ENCODE peak calls at places on chromosomes 6 and 20, in six cellular contexts. H is astrocyte, B is GM12865, G is heart left ventricle, C is pancreas, Q is IMR-90. U is an unnamed sample.

GRCh38 chr6:143674466-143675114 is 3.2 kb upstream of the PHACTR2 start:
- DNase-seq in G (peak; percentile 60), C (no peak), H (no peak), Q (peak; percentile 28), B (no peak), U (no peak)

GRCh38 chr6:84082693-84083265 is 49.2 kb downstream of the MRAP2 start:
- DNase-seq in G (no peak), Q (no peak), C (no peak), B (no peak), H (no peak), U (no peak)

GRCh38 chr6:158347335-158347734 is 35.1 kb downstream of the TULP4 start:
- DNase-seq in H (no peak), B (no peak), Q (no peak), C (no peak), G (no peak), U (no peak)

GRCh38 chr6:131042664-131043063 is 20.4 kb downstream of the EPB41L2 start:
- DNase-seq in H (no peak), B (no peak), C (no peak), Q (no peak), G (no peak), U (no peak)

GRCh38 chr20:32205502-32206382 is 1.8 kb downstream of the PLAGL2 start:
- DNase-seq in Q (peak; percentile 41), H (no peak), B (peak; percentile 33), C (no peak), G (no peak), U (no peak)

GRCh38 chr6:90008908-90009501 is 114.7 kb downstream of the GJA10 start:
- DNase-seq in C (no peak), H (peak; percentile 83), B (no peak), Q (peak; percentile 68), G (no peak), U (no peak)

GRCh38 chr6:131764350-131764749 is 43.5 kb upstream of the ENPP1 start:
- DNase-seq in B (no peak), C (no peak), H (no peak), Q (peak; percentile 23), G (no peak), U (no peak)

GRCh38 chr20:59141818-59142581 is 21.6 kb upstream of the ZNF831 start:
- DNase-seq in G (no peak), H (no peak), Q (peak; percentile 2), B (no peak), C (no peak), U (no peak)

GRCh38 chr6:143271024-143271423 is 179.5 kb downstream of the ADAT2 start:
- DNase-seq in B (no peak), C (no peak), G (peak; percentile 50), H (peak; percentile 84), Q (peak; percentile 82), U (peak; percentile 81)

GRCh38 chr6:142071981-142072380 is 60.7 kb upstream of the GJE1 start:
- DNase-seq in B (no peak), Q (no peak), G (no peak), H (no peak), C (no peak), U (no peak)

GRCh38 chr20:5608104-5608447 is 142.1 kb upstream of the SHLD1 start:
- DNase-seq in H (no peak), C (no peak), G (no peak), B (no peak), Q (no peak), U (no peak)

GRCh38 chr6:32329141-32329540 is 42.6 kb downstream of the TSBP1 start:
- DNase-seq in C (no peak), G (no peak), B (no peak), Q (peak; percentile 0), H (no peak), U (no peak)

GRCh38 chr20:40286991-40287531 is 402.0 kb downstream of the MAFB start:
- DNase-seq in G (peak; percentile 90), C (peak; percentile 67), H (no peak), Q (no peak), B (no peak), U (no peak)

DNA sequence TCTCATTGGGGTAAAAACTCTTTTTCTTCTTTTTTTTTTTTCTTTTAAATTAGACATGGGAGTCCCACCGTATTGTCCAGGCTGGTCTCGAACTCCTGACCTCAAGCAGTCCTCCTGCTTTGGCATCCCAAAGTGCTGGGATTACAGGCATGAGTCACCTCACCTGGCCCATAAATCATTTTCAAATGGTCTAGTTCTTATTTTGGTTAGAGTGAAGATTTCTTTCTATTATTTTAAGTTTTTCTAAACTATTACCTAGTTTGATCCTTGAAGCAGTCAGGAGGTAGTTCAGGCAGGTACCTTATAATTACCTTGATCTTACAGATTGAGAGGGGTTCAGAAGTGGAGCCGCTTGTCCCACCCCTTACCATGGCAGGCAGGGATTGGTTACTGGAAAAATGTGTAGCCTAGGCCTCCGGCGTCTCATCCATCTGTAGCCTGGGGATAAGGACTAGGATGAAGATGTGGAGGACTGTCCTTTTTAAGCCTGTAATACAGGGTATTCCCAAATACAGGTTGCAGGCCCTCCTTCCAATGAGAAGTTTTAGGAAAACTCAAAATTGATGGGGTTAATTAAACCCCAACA is 2.7 kb downstream of the HMGA1 start:
- DNase-seq in G (no peak), B (no peak), C (peak; percentile 19), H (no peak), Q (no peak), U (no peak)
- TF ChIP-seq CTCF in G (no peak), B (no peak), C (no peak), H (no peak), Q (no peak), U (no peak)

DNA sequence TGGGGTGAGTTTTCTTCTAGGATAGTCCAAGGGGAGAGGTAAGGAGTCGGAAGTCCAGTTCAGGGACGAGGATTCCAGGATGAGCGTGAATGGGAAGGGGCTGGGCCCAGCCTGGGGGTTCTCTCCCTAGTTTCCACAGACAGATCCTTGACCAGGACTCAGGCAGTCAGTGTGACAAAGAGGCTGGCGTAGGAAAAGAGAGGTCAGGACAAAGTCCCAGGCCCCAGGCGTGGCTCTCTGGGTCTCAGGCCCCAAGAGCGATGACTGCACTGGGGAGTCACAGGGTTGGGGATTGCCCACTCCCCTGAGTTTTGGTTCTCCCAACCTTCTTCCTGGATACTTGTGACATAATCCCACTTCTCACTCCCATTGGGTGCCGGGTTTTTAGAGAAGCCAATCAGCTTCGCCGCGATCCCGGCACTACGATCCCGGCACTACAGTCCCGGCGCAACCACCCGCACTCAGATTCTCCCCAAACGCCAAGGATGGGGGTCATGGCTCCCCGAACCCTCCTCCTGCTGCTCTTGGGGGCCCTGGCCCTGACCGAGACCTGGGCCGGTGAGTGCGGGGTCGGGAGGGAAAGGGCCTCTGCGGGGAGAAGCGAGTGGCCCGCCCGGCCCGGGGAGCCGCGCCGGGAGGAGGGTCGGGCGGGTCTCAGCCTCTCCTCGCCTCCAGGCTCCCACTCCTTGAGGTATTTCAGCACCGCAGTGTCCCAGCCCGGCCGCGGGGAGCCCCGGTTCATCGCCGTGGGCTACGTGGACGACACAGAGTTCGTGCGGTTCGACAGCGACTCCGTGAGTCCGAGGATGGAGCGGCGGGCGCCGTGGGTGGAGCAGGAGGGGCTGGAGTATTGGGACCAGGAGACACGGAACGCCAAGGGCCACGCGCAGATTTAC is 46.2 kb upstream of the TRIM26 start:
- DNase-seq in H (peak; percentile 68), G (peak; percentile 71), B (peak; percentile 83), C (peak; percentile 78), Q (peak; percentile 81), U (peak; percentile 66)
- TF ChIP-seq CTCF in H (no peak), G (peak; percentile 32), B (peak; percentile 31), C (no peak), Q (peak; percentile 42), U (peak; percentile 51)

GRCh38 chr20:49819702-49820101 is 7.1 kb downstream of the SLC9A8 start:
- DNase-seq in G (no peak), B (no peak), Q (no peak), H (no peak), C (no peak), U (no peak)

GRCh38 chr20:49821381-49821780 is 8.8 kb downstream of the SLC9A8 start:
- DNase-seq in Q (no peak), G (no peak), B (no peak), C (no peak), H (no peak), U (no peak)

GRCh38 chr20:49824206-49824605 is 11.6 kb downstream of the SLC9A8 start:
- DNase-seq in G (no peak), Q (peak; percentile 23), C (no peak), H (peak; percentile 23), B (no peak), U (peak; percentile 66)

GRCh38 chr20:49823152-49823847 is 10.7 kb downstream of the SLC9A8 start:
- DNase-seq in B (peak; percentile 68), G (no peak), C (no peak), Q (no peak), H (no peak), U (no peak)

DNA sequence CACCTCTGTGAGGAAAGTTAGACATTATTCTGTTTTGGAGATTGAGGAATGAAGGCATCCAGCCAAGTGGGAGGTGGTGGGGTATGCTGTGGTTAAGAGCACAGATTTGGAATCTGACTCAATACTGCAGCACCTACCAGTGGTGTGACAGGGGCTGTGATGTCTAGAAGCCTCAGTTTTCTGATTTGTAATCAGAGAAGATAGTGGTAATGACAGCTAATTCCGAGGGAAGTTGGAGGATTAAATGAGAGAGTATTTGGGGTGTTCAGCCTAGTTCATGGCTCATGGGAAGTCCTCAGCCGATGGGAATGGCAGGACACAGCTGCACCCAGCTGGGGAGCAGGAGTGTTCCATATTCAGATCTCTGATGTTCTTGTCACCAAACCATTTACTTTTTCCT is 9.2 kb downstream of the SLC9A8 start:
- DNase-seq in C (no peak), Q (peak; percentile 71), H (peak; percentile 72), B (no peak), G (peak; percentile 49), U (peak; percentile 27)
- TF ChIP-seq CTCF in C (no peak), Q (peak; percentile 42), H (peak; percentile 20), B (peak; percentile 20), G (peak; percentile 33), U (no peak)

DNA sequence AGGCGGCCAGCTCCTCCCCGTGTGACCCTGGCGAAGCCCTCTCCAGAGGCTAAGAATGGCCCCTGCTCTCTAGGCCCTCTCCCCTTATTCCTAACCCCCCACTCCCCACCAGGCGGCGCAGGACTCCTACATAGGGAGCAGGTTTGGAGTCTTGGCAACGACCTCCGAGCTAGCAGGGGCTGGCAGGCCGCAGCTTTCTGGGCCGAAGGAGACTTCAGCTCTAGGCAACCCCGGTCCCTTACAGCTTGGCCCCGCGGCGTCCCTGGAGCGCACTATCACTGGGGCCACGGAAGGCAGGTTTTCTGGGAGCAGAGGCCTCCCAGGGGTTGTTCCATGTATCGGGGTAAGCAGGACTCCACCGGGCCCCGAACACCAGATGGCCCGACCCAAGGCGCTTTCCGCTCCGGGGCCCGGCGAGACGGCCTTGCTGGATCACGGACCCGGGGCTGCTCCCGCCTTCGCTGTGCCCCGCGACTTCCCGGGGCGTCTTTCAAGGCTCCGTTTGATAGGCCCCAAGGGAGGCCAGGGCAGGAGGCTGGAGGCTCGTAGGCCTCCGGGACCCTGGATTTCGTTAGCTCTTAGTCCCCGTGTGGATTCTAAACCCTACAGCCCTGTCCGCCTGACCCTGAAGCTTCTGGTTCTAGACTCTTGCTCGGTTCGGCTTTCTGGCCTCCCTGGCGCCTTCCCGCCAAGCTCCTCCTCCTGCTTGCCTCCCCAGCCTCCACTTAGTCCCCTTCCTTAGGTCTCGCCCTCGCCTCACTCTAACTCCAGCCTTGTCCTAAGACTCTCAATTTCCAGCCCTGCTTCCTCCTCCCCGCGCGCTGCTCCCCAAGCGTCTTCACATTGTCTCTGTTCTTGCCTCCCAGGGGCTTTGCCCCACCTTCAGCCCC is 1.9 kb downstream of the SLC32A1 start:
- DNase-seq in B (peak; percentile 44), G (no peak), C (peak; percentile 76), H (no peak), Q (peak; percentile 11), U (no peak)
- TF ChIP-seq CTCF in B (peak; percentile 46), G (peak; percentile 30), C (no peak), H (peak; percentile 19), Q (peak; percentile 34), U (peak; percentile 73)